ENCODE peak calls at places on chromosome 19, in seven cellular contexts. X is T follicular helper cell; R is progenitor cell of endocrine pancreas; P is non-pigmented ciliary epithelial cell; C is epithelial cell of proximal tubule; H is mucosa of gallbladder; M is stimulated activated CD4-positive, alpha-beta T cell treated with anti-CD3 and anti-CD28 coated beads, Interleukin-12 subunit alpha, Interleukin-12 subunit beta, amount 100 ng/mL, for 24 hours. L is an unnamed sample.

GRCh38 chr19:33905937-33906577 is 109.4 kb downstream of the KCTD15 start:
- DNase-seq in H (peak; percentile 62), P (no peak), R (peak; percentile 64), C (no peak), X (no peak), M (no peak), L (no peak)

GRCh38 chr19:8036438-8037099 is 16.0 kb upstream of the CCL25 start:
- DNase-seq in X (no peak), R (no peak), C (no peak), M (no peak), H (no peak), P (no peak), L (no peak)

GRCh38 chr19:46999878-47000277 is 19.8 kb upstream of the NPAS1 start:
- DNase-seq in H (no peak), R (no peak), X (no peak), M (no peak), C (no peak), P (no peak), L (no peak)

GRCh38 chr19:45814166-45814780 is 835 bp downstream of the RSPH6A start:
- DNase-seq in C (no peak), M (no peak), X (no peak), R (no peak), H (no peak), P (no peak), L (no peak)

GRCh38 chr19:18173054-18173571 is 500 bp upstream of the IFI30 start:
- DNase-seq in P (no peak), X (no peak), R (no peak), M (no peak), C (no peak), H (peak; percentile 57), L (no peak)

GRCh38 chr19:42246869-42247630 is 4.6 kb upstream of the GSK3A start:
- DNase-seq in C (no peak), X (no peak), P (no peak), H (no peak), R (no peak), M (no peak), L (no peak)

GRCh38 chr19:47541507-47541906 is 26.6 kb upstream of the NAPA start:
- DNase-seq in X (no peak), P (no peak), M (no peak), H (peak; percentile 26), C (no peak), R (no peak), L (no peak)

GRCh38 chr19:15114153-15114540 is 6.9 kb downstream of the SYDE1 start:
- DNase-seq in P (no peak), R (no peak), C (no peak), X (no peak), M (no peak), H (no peak), L (no peak)

GRCh38 chr19:52336117-52336811 is at the start of gene ZNF610:
- DNase-seq in R (peak; percentile 89), C (peak; percentile 15), P (peak; percentile 61), H (peak; percentile 94), X (peak; percentile 71), M (peak; percentile 83), L (peak; percentile 96)

GRCh38 chr19:18967358-18968146 is 26.5 kb upstream of the HOMER3 start:
- DNase-seq in M (no peak), X (no peak), H (peak; percentile 70), P (no peak), C (peak; percentile 89), R (no peak), L (no peak)

GRCh38 chr19:32824136-32824835 is 45.3 kb downstream of the SLC7A9 start:
- DNase-seq in C (no peak), X (no peak), R (no peak), H (no peak), M (no peak), P (no peak), L (no peak)

GRCh38 chr19:28264556-28264955 is 948.4 kb downstream of the UQCRFS1 start:
- DNase-seq in R (no peak), C (no peak), M (no peak), H (no peak), P (no peak), X (no peak), L (no peak)

GRCh38 chr19:18419195-18419698 is at the start of gene SSBP4:
- DNase-seq in H (peak; percentile 69), P (no peak), X (peak; percentile 57), R (peak; percentile 73), M (peak; percentile 53), C (no peak), L (peak; percentile 93)

GRCh38 chr19:44943801-44944249 is 1.8 kb downstream of the APOC4 start:
- DNase-seq in P (no peak), M (no peak), X (no peak), R (no peak), C (no peak), H (peak; percentile 68), L (no peak)

GRCh38 chr19:33205531-33206260 is 11.6 kb downstream of the LRP3 start:
- DNase-seq in X (no peak), C (no peak), M (no peak), R (no peak), H (no peak), P (no peak), L (no peak)

GRCh38 chr19:801030-801860 is 4.0 kb downstream of the PTBP1 start:
- DNase-seq in H (peak; percentile 53), X (no peak), M (no peak), P (no peak), C (no peak), R (no peak), L (no peak)

GRCh38 chr19:54448037-54448773 is 794 bp upstream of the LENG8 start:
- DNase-seq in X (no peak), H (peak; percentile 30), R (no peak), C (no peak), P (no peak), M (peak; percentile 38), L (no peak)

GRCh38 chr19:53594811-53595509 is 36.8 kb upstream of the DPRX start:
- DNase-seq in H (no peak), R (no peak), P (no peak), C (no peak), X (no peak), M (no peak), L (no peak)

GRCh38 chr19:9854282-9854846 is 19.2 kb downstream of the PIN1 start:
- DNase-seq in R (no peak), X (no peak), H (no peak), P (no peak), C (no peak), M (no peak), L (no peak)

GRCh38 chr19:50669319-50670101 is 20.3 kb downstream of the C19orf81 start:
- DNase-seq in X (no peak), M (peak; percentile 35), P (no peak), H (no peak), R (no peak), C (no peak), L (no peak)

GRCh38 chr19:3984908-3985642 is at the start of gene EEF2:
- DNase-seq in R (peak; percentile 86), X (peak; percentile 86), M (peak; percentile 81), C (no peak), H (peak; percentile 92), P (no peak), L (peak; percentile 97)

GRCh38 chr19:52946322-52947310 is 16.1 kb downstream of the ZNF816 start:
- DNase-seq in M (no peak), C (no peak), X (no peak), H (peak; percentile 86), R (peak; percentile 44), P (no peak), L (no peak)

GRCh38 chr19:18503971-18504885 is 17.6 kb downstream of the ELL start:
- DNase-seq in H (peak; percentile 80), M (no peak), P (no peak), X (no peak), R (no peak), C (no peak), L (no peak)

GRCh38 chr19:31334849-31335624 is 14.2 kb downstream of the TSHZ3 start:
- DNase-seq in X (no peak), M (no peak), C (no peak), P (no peak), H (no peak), R (no peak), L (no peak)

GRCh38 chr19:10461047-10461949 is 41.0 kb downstream of the PDE4A start:
- DNase-seq in C (peak; percentile 32), H (peak; percentile 95), P (peak; percentile 72), M (peak; percentile 84), X (peak; percentile 81), R (peak; percentile 90), L (peak; percentile 97)

GRCh38 chr19:782195-783043 is 14.8 kb upstream of the PTBP1 start:
- DNase-seq in P (no peak), H (peak; percentile 76), R (peak; percentile 45), M (no peak), C (no peak), X (no peak), L (no peak)

GRCh38 chr19:2289714-2290435 is 7.9 kb upstream of the PEAK3 start:
- DNase-seq in C (no peak), P (no peak), H (no peak), R (no peak), X (no peak), M (no peak), L (no peak)

GRCh38 chr19:6705931-6706632 is 14.4 kb downstream of the C3 start:
- DNase-seq in H (no peak), R (no peak), X (no peak), C (no peak), M (no peak), P (no peak), L (no peak)

GRCh38 chr19:55670280-55671053 is 4.6 kb upstream of the EPN1 start:
- DNase-seq in H (no peak), R (no peak), C (no peak), M (no peak), P (no peak), X (no peak), L (peak; percentile 92)

L was measured in osteocyte.